ENCODE peak calls at places on chromosomes 2 and 18, in eight cellular contexts. One of them, this sample, is unnamed.

GRCh38 chr2:239156516-239157265 is 244.1 kb downstream of the HDAC4 start:
- DNase-seq in astrocyte of the cerebellum: no peak
- DNase-seq in uterus: peak; percentile 9
- DNase-seq in left ventricle myocardium inferior: peak; percentile 7
- DNase-seq in Peyer's patch: peak; percentile 29
- DNase-seq in fibroblast of pulmonary artery: no peak
- DNase-seq in OCI-LY7: no peak
- DNase-seq in astrocyte: no peak
- DNase-seq in this sample: no peak

GRCh38 chr2:174682578-174683391 is 81.5 kb downstream of the CHRNA1 start:
- DNase-seq in fibroblast of pulmonary artery: peak; percentile 66
- DNase-seq in left ventricle myocardium inferior: peak; percentile 79
- DNase-seq in uterus: peak; percentile 67
- DNase-seq in Peyer's patch: peak; percentile 83
- DNase-seq in OCI-LY7: no peak
- DNase-seq in astrocyte: no peak
- DNase-seq in astrocyte of the cerebellum: no peak
- DNase-seq in this sample: peak; percentile 72

GRCh38 chr2:9675369-9676351 is 44.9 kb upstream of the YWHAQ start:
- DNase-seq in left ventricle myocardium inferior: no peak
- DNase-seq in Peyer's patch: no peak
- DNase-seq in astrocyte: peak; percentile 97
- DNase-seq in OCI-LY7: no peak
- DNase-seq in astrocyte of the cerebellum: peak; percentile 80
- DNase-seq in fibroblast of pulmonary artery: peak; percentile 85
- DNase-seq in uterus: no peak
- DNase-seq in this sample: no peak

GRCh38 chr2:155696561-155696960 is 636.0 kb downstream of the NR4A2 start:
- DNase-seq in astrocyte of the cerebellum: no peak
- DNase-seq in Peyer's patch: no peak
- DNase-seq in left ventricle myocardium inferior: no peak
- DNase-seq in uterus: no peak
- DNase-seq in fibroblast of pulmonary artery: no peak
- DNase-seq in OCI-LY7: no peak
- DNase-seq in astrocyte: no peak
- DNase-seq in this sample: no peak

GRCh38 chr2:67854798-67855197 is 208.0 kb downstream of the C1D start:
- DNase-seq in astrocyte: no peak
- DNase-seq in uterus: no peak
- DNase-seq in Peyer's patch: no peak
- DNase-seq in astrocyte of the cerebellum: no peak
- DNase-seq in left ventricle myocardium inferior: no peak
- DNase-seq in fibroblast of pulmonary artery: no peak
- DNase-seq in OCI-LY7: peak; percentile 7
- DNase-seq in this sample: no peak

GRCh38 chr2:201432551-201433388 is 18.5 kb downstream of the TRAK2 start:
- DNase-seq in left ventricle myocardium inferior: no peak
- DNase-seq in astrocyte: peak; percentile 51
- DNase-seq in Peyer's patch: no peak
- DNase-seq in astrocyte of the cerebellum: peak; percentile 62
- DNase-seq in fibroblast of pulmonary artery: peak; percentile 29
- DNase-seq in OCI-LY7: no peak
- DNase-seq in uterus: peak; percentile 33
- DNase-seq in this sample: no peak

GRCh38 chr18:31206064-31206463 is 43.4 kb upstream of the DSC1 start:
- DNase-seq in OCI-LY7: no peak
- DNase-seq in left ventricle myocardium inferior: no peak
- DNase-seq in uterus: no peak
- DNase-seq in astrocyte: no peak
- DNase-seq in fibroblast of pulmonary artery: no peak
- DNase-seq in Peyer's patch: no peak
- DNase-seq in astrocyte of the cerebellum: no peak
- DNase-seq in this sample: no peak

GRCh38 chr2:228681426-228681825 is 499.9 kb upstream of the SPHKAP start:
- DNase-seq in astrocyte: peak; percentile 40
- DNase-seq in uterus: peak; percentile 41
- DNase-seq in astrocyte of the cerebellum: peak; percentile 53
- DNase-seq in Peyer's patch: no peak
- DNase-seq in OCI-LY7: no peak
- DNase-seq in left ventricle myocardium inferior: no peak
- DNase-seq in fibroblast of pulmonary artery: peak; percentile 76
- DNase-seq in this sample: peak; percentile 36

GRCh38 chr2:174970092-174970491 is 35.1 kb downstream of the CHN1 start:
- DNase-seq in left ventricle myocardium inferior: no peak
- DNase-seq in astrocyte of the cerebellum: no peak
- DNase-seq in uterus: no peak
- DNase-seq in OCI-LY7: no peak
- DNase-seq in astrocyte: peak; percentile 63
- DNase-seq in fibroblast of pulmonary artery: no peak
- DNase-seq in Peyer's patch: no peak
- DNase-seq in this sample: no peak

GRCh38 chr18:24964213-24964612 is 387.8 kb downstream of the ZNF521 start:
- DNase-seq in OCI-LY7: peak; percentile 84
- DNase-seq in astrocyte: no peak
- DNase-seq in astrocyte of the cerebellum: no peak
- DNase-seq in left ventricle myocardium inferior: no peak
- DNase-seq in uterus: no peak
- DNase-seq in fibroblast of pulmonary artery: no peak
- DNase-seq in Peyer's patch: peak; percentile 71
- DNase-seq in this sample: no peak

GRCh38 chr2:136328396-136328795 is 210.4 kb upstream of the CXCR4 start:
- DNase-seq in left ventricle myocardium inferior: no peak
- DNase-seq in Peyer's patch: no peak
- DNase-seq in astrocyte: no peak
- DNase-seq in OCI-LY7: no peak
- DNase-seq in uterus: no peak
- DNase-seq in fibroblast of pulmonary artery: no peak
- DNase-seq in astrocyte of the cerebellum: no peak
- DNase-seq in this sample: no peak

GRCh38 chr2:98607104-98607503 is 1.2 kb downstream of the COA5 start:
- DNase-seq in astrocyte of the cerebellum: no peak
- DNase-seq in OCI-LY7: peak; percentile 7
- DNase-seq in astrocyte: no peak
- DNase-seq in uterus: no peak
- DNase-seq in left ventricle myocardium inferior: no peak
- DNase-seq in Peyer's patch: no peak
- DNase-seq in fibroblast of pulmonary artery: no peak
- DNase-seq in this sample: no peak

GRCh38 chr2:11077411-11077810 is 77.9 kb upstream of the SLC66A3 start:
- DNase-seq in astrocyte of the cerebellum: no peak
- DNase-seq in OCI-LY7: no peak
- DNase-seq in left ventricle myocardium inferior: no peak
- DNase-seq in astrocyte: no peak
- DNase-seq in uterus: no peak
- DNase-seq in Peyer's patch: no peak
- DNase-seq in fibroblast of pulmonary artery: no peak
- DNase-seq in this sample: no peak

GRCh38 chr2:199988176-199988575 is 32.8 kb downstream of the MAIP1 start:
- DNase-seq in astrocyte: peak; percentile 19
- DNase-seq in Peyer's patch: no peak
- DNase-seq in fibroblast of pulmonary artery: peak; percentile 59
- DNase-seq in left ventricle myocardium inferior: no peak
- DNase-seq in astrocyte of the cerebellum: no peak
- DNase-seq in OCI-LY7: no peak
- DNase-seq in uterus: no peak
- DNase-seq in this sample: no peak

GRCh38 chr18:74994502-74995403 is 214.2 kb downstream of the PTGR3 start:
- DNase-seq in left ventricle myocardium inferior: no peak
- DNase-seq in uterus: no peak
- DNase-seq in astrocyte: peak; percentile 25
- DNase-seq in Peyer's patch: peak; percentile 56
- DNase-seq in OCI-LY7: no peak
- DNase-seq in fibroblast of pulmonary artery: no peak
- DNase-seq in astrocyte of the cerebellum: no peak
- DNase-seq in this sample: no peak

GRCh38 chr2:165632594-165632993 is 161.5 kb downstream of the GALNT3 start:
- DNase-seq in Peyer's patch: no peak
- DNase-seq in fibroblast of pulmonary artery: no peak
- DNase-seq in astrocyte: no peak
- DNase-seq in uterus: no peak
- DNase-seq in OCI-LY7: no peak
- DNase-seq in left ventricle myocardium inferior: no peak
- DNase-seq in astrocyte of the cerebellum: no peak
- DNase-seq in this sample: no peak

DNA sequence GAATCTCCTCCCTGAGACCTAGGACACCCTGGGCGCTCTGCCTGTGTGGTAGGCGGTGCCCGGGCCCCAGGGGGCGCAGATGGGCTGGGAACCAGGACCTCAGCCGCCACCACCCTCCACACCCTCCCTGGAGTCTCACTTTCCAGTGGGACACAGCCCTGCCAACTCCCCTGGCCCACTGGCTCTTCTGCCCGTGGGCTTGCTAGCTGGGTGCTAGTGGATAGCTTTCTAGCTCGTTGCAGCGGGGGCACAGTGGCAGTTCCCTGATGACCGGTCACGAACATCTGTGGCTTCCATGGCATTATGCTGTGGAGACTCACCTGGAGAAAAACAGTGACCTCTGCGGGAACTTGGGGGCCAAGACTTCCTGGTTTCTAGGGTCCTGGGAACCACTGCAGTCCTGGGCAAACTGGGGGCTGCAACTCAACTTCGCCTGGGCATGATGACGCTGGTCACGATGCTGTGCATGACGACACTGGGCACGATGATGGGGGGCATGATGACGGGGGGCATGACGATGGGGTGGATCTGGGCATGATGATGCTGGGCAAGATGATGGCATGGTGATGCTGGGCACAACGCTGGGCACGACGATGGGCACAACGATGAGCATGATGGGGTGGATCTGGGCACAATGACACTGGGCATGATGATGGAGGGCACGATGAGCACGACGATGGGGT is 31.0 kb upstream of the ALLC start:
- DNase-seq in fibroblast of pulmonary artery: no peak
- DNase-seq in astrocyte of the cerebellum: no peak
- DNase-seq in astrocyte: no peak
- DNase-seq in OCI-LY7: no peak
- DNase-seq in left ventricle myocardium inferior: no peak
- DNase-seq in uterus: no peak
- DNase-seq in Peyer's patch: peak; percentile 41
- DNase-seq in this sample: peak; percentile 11
- TF ChIP-seq CTCF in fibroblast of pulmonary artery: no peak
- TF ChIP-seq CTCF in astrocyte of the cerebellum: no peak
- TF ChIP-seq CTCF in astrocyte: no peak
- TF ChIP-seq CTCF in OCI-LY7: no peak
- TF ChIP-seq CTCF in left ventricle myocardium inferior: peak; percentile 3
- TF ChIP-seq CTCF in uterus: no peak
- TF ChIP-seq CTCF in Peyer's patch: no peak
- TF ChIP-seq CTCF in this sample: no peak

GRCh38 chr2:109209412-109209811 is 80.4 kb downstream of the SH3RF3 start:
- DNase-seq in astrocyte: peak; percentile 83
- DNase-seq in Peyer's patch: no peak
- DNase-seq in uterus: peak; percentile 45
- DNase-seq in left ventricle myocardium inferior: no peak
- DNase-seq in fibroblast of pulmonary artery: peak; percentile 85
- DNase-seq in astrocyte of the cerebellum: peak; percentile 52
- DNase-seq in OCI-LY7: no peak
- DNase-seq in this sample: peak; percentile 80

GRCh38 chr2:109209941-109210340 is 80.9 kb downstream of the SH3RF3 start:
- DNase-seq in OCI-LY7: no peak
- DNase-seq in uterus: no peak
- DNase-seq in Peyer's patch: no peak
- DNase-seq in astrocyte: peak; percentile 40
- DNase-seq in left ventricle myocardium inferior: no peak
- DNase-seq in astrocyte of the cerebellum: no peak
- DNase-seq in fibroblast of pulmonary artery: no peak
- DNase-seq in this sample: no peak

GRCh38 chr2:109208951-109209335 is 79.9 kb downstream of the SH3RF3 start:
- DNase-seq in fibroblast of pulmonary artery: no peak
- DNase-seq in astrocyte: no peak
- DNase-seq in left ventricle myocardium inferior: no peak
- DNase-seq in Peyer's patch: no peak
- DNase-seq in astrocyte of the cerebellum: no peak
- DNase-seq in uterus: no peak
- DNase-seq in OCI-LY7: no peak
- DNase-seq in this sample: peak; percentile 20

GRCh38 chr2:109207201-109207600 is 78.2 kb downstream of the SH3RF3 start:
- DNase-seq in OCI-LY7: no peak
- DNase-seq in left ventricle myocardium inferior: no peak
- DNase-seq in Peyer's patch: no peak
- DNase-seq in fibroblast of pulmonary artery: no peak
- DNase-seq in astrocyte of the cerebellum: no peak
- DNase-seq in astrocyte: no peak
- DNase-seq in uterus: no peak
- DNase-seq in this sample: no peak

DNA sequence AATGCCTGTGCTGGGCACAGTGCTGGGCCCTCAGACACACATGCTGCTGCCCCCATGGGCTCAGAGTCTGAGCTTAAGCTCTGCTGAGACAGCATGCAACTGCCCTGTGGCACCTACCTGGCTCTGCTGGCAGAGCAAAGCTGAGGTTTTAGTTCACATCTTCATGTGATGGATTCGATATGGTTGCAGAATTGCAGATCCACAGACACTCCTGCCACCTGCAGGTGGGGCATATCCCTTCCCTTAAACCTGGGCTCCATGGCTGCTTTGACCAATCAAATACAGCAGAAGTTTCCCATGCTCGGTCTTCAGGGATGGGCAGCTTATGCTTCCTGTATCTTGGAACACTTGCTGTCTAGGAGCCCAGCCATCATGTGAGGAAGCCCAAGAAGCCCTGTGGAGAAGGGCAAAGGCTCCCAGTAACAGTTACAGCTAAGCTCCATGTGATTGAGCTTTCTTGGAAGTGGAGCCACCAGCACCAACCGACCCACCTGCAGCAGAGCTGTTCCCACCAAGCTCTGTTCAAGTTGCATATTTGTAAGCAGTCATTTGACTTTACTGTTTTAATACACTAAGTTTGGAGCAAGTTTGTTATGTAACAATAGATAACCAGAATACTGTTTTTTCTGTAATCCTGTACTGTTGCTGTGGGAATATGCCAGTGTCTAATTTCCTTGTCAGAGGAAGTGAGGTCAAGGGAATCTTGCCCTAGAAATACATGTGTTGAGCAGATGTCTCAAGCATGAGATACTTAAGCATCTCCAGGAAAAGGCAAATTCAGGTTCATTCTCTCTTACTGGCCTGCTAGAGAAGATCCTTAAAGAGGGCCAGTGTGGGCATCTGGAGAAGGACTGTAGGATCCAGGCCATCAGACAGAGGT is 79.3 kb downstream of the SH3RF3 start:
- DNase-seq in astrocyte of the cerebellum: no peak
- DNase-seq in left ventricle myocardium inferior: no peak
- DNase-seq in OCI-LY7: no peak
- DNase-seq in Peyer's patch: no peak
- DNase-seq in astrocyte: peak; percentile 38
- DNase-seq in uterus: no peak
- DNase-seq in fibroblast of pulmonary artery: no peak
- DNase-seq in this sample: no peak
- TF ChIP-seq CTCF in astrocyte of the cerebellum: no peak
- TF ChIP-seq CTCF in left ventricle myocardium inferior: peak; percentile 19
- TF ChIP-seq CTCF in OCI-LY7: peak; percentile 22
- TF ChIP-seq CTCF in Peyer's patch: peak; percentile 23
- TF ChIP-seq CTCF in astrocyte: no peak
- TF ChIP-seq CTCF in uterus: no peak
- TF ChIP-seq CTCF in fibroblast of pulmonary artery: no peak
- TF ChIP-seq CTCF in this sample: no peak

GRCh38 chr2:28871620-28872019 is 1.5 kb upstream of the TRMT61B start:
- DNase-seq in astrocyte of the cerebellum: no peak
- DNase-seq in uterus: no peak
- DNase-seq in astrocyte: no peak
- DNase-seq in fibroblast of pulmonary artery: no peak
- DNase-seq in Peyer's patch: no peak
- DNase-seq in left ventricle myocardium inferior: no peak
- DNase-seq in OCI-LY7: no peak
- DNase-seq in this sample: no peak
- TF ChIP-seq CTCF in astrocyte of the cerebellum: no peak
- TF ChIP-seq CTCF in uterus: no peak
- TF ChIP-seq CTCF in astrocyte: no peak
- TF ChIP-seq CTCF in fibroblast of pulmonary artery: no peak
- TF ChIP-seq CTCF in Peyer's patch: no peak
- TF ChIP-seq CTCF in left ventricle myocardium inferior: no peak
- TF ChIP-seq CTCF in OCI-LY7: no peak
- TF ChIP-seq CTCF in this sample: no peak

GRCh38 chr18:12074734-12075133 is 18.9 kb upstream of the ANKRD62 start:
- DNase-seq in astrocyte of the cerebellum: no peak
- DNase-seq in Peyer's patch: no peak
- DNase-seq in left ventricle myocardium inferior: no peak
- DNase-seq in uterus: no peak
- DNase-seq in OCI-LY7: no peak
- DNase-seq in fibroblast of pulmonary artery: peak; percentile 20
- DNase-seq in astrocyte: no peak
- DNase-seq in this sample: no peak
- TF ChIP-seq CTCF in astrocyte of the cerebellum: peak; percentile 36
- TF ChIP-seq CTCF in Peyer's patch: peak; percentile 7
- TF ChIP-seq CTCF in left ventricle myocardium inferior: no peak
- TF ChIP-seq CTCF in uterus: no peak
- TF ChIP-seq CTCF in OCI-LY7: no peak
- TF ChIP-seq CTCF in fibroblast of pulmonary artery: peak; percentile 16
- TF ChIP-seq CTCF in astrocyte: no peak
- TF ChIP-seq CTCF in this sample: no peak